ENCODE peak calls at places on chromosomes 7 and 10, in nine cellular contexts. One of them, this sample, is unnamed.
A peak's percentile ranks its signal among the peaks of the same experiment; 100 is the strongest.

GRCh38 chr10:112395809-112396530 is 22.1 kb downstream of the ACSL5 start:
- DNase-seq in A673: no peak
- DNase-seq in natural killer cell: no peak
- DNase-seq in uterus: no peak
- DNase-seq in right atrium auricular region: no peak
- DNase-seq in RWPE1: no peak
- DNase-seq in neural crest cell: no peak
- DNase-seq in fibroblast of pulmonary artery: no peak
- DNase-seq in H9: no peak
- DNase-seq in this sample: no peak

GRCh38 chr10:92993671-92994304 is 66.8 kb upstream of the CYP26C1 start:
- DNase-seq in A673: peak; percentile 59
- DNase-seq in natural killer cell: no peak
- DNase-seq in uterus: no peak
- DNase-seq in right atrium auricular region: no peak
- DNase-seq in RWPE1: no peak
- DNase-seq in neural crest cell: no peak
- DNase-seq in fibroblast of pulmonary artery: no peak
- DNase-seq in H9: no peak
- DNase-seq in this sample: no peak

GRCh38 chr10:125977206-125977605 is 80.8 kb downstream of the FANK1 start:
- DNase-seq in A673: peak; percentile 25
- DNase-seq in natural killer cell: no peak
- DNase-seq in uterus: no peak
- DNase-seq in right atrium auricular region: no peak
- DNase-seq in RWPE1: no peak
- DNase-seq in neural crest cell: no peak
- DNase-seq in fibroblast of pulmonary artery: no peak
- DNase-seq in H9: no peak
- DNase-seq in this sample: no peak

GRCh38 chr10:80506189-80506575 is 31.5 kb upstream of the SH2D4B start:
- DNase-seq in A673: no peak
- DNase-seq in natural killer cell: no peak
- DNase-seq in uterus: no peak
- DNase-seq in right atrium auricular region: no peak
- DNase-seq in RWPE1: peak; percentile 92
- DNase-seq in neural crest cell: no peak
- DNase-seq in fibroblast of pulmonary artery: peak; percentile 43
- DNase-seq in H9: no peak
- DNase-seq in this sample: no peak

GRCh38 chr10:69403519-69403918 is 13.2 kb downstream of the TACR2 start:
- DNase-seq in A673: no peak
- DNase-seq in natural killer cell: no peak
- DNase-seq in uterus: peak; percentile 82
- DNase-seq in right atrium auricular region: no peak
- DNase-seq in RWPE1: no peak
- DNase-seq in neural crest cell: no peak
- DNase-seq in fibroblast of pulmonary artery: peak; percentile 95
- DNase-seq in H9: no peak
- DNase-seq in this sample: no peak

GRCh38 chr7:36283171-36283570 is 106.5 kb upstream of the ANLN start:
- DNase-seq in A673: no peak
- DNase-seq in natural killer cell: no peak
- DNase-seq in uterus: no peak
- DNase-seq in right atrium auricular region: no peak
- DNase-seq in RWPE1: no peak
- DNase-seq in neural crest cell: no peak
- DNase-seq in fibroblast of pulmonary artery: no peak
- DNase-seq in H9: no peak
- DNase-seq in this sample: no peak

GRCh38 chr7:674454-675410 is 51.8 kb upstream of the DNAAF5 start:
- DNase-seq in A673: no peak
- DNase-seq in natural killer cell: no peak
- DNase-seq in uterus: peak; percentile 80
- DNase-seq in right atrium auricular region: no peak
- DNase-seq in RWPE1: no peak
- DNase-seq in neural crest cell: no peak
- DNase-seq in fibroblast of pulmonary artery: peak; percentile 64
- DNase-seq in H9: peak; percentile 16
- DNase-seq in this sample: no peak

GRCh38 chr7:80450621-80451308 is 61.1 kb downstream of the GNAT3 start:
- DNase-seq in A673: no peak
- DNase-seq in natural killer cell: no peak
- DNase-seq in uterus: no peak
- DNase-seq in right atrium auricular region: no peak
- DNase-seq in RWPE1: no peak
- DNase-seq in neural crest cell: no peak
- DNase-seq in fibroblast of pulmonary artery: peak; percentile 19
- DNase-seq in H9: no peak
- DNase-seq in this sample: no peak

GRCh38 chr7:66837007-66837406 is 84.0 kb upstream of the TMEM248 start:
- DNase-seq in A673: peak; percentile 52
- DNase-seq in natural killer cell: no peak
- DNase-seq in uterus: no peak
- DNase-seq in right atrium auricular region: no peak
- DNase-seq in RWPE1: no peak
- DNase-seq in neural crest cell: peak; percentile 32
- DNase-seq in fibroblast of pulmonary artery: peak; percentile 49
- DNase-seq in H9: peak; percentile 83
- DNase-seq in this sample: no peak

GRCh38 chr10:77452952-77453564 is 184.6 kb downstream of the KCNMA1 start:
- DNase-seq in A673: no peak
- DNase-seq in natural killer cell: no peak
- DNase-seq in uterus: no peak
- DNase-seq in right atrium auricular region: no peak
- DNase-seq in RWPE1: no peak
- DNase-seq in neural crest cell: no peak
- DNase-seq in fibroblast of pulmonary artery: no peak
- DNase-seq in H9: no peak
- DNase-seq in this sample: no peak

GRCh38 chr10:31032515-31033132 is 959 bp upstream of the ZNF438 start:
- DNase-seq in A673: no peak
- DNase-seq in natural killer cell: no peak
- DNase-seq in uterus: no peak
- DNase-seq in right atrium auricular region: no peak
- DNase-seq in RWPE1: no peak
- DNase-seq in neural crest cell: no peak
- DNase-seq in fibroblast of pulmonary artery: no peak
- DNase-seq in H9: no peak
- DNase-seq in this sample: no peak
- TF ChIP-seq CTCF in A673: no peak
- TF ChIP-seq CTCF in natural killer cell: no peak
- TF ChIP-seq CTCF in uterus: no peak
- TF ChIP-seq CTCF in right atrium auricular region: no peak
- TF ChIP-seq CTCF in RWPE1: no peak
- TF ChIP-seq CTCF in neural crest cell: no peak
- TF ChIP-seq CTCF in fibroblast of pulmonary artery: no peak
- TF ChIP-seq CTCF in H9: no peak
- TF ChIP-seq CTCF in this sample: no peak

GRCh38 chr7:32360127-32360526 is 130.1 kb downstream of the LSM5 start:
- DNase-seq in A673: no peak
- DNase-seq in natural killer cell: no peak
- DNase-seq in uterus: no peak
- DNase-seq in right atrium auricular region: no peak
- DNase-seq in RWPE1: no peak
- DNase-seq in neural crest cell: no peak
- DNase-seq in fibroblast of pulmonary artery: no peak
- DNase-seq in H9: no peak
- DNase-seq in this sample: no peak

DNA sequence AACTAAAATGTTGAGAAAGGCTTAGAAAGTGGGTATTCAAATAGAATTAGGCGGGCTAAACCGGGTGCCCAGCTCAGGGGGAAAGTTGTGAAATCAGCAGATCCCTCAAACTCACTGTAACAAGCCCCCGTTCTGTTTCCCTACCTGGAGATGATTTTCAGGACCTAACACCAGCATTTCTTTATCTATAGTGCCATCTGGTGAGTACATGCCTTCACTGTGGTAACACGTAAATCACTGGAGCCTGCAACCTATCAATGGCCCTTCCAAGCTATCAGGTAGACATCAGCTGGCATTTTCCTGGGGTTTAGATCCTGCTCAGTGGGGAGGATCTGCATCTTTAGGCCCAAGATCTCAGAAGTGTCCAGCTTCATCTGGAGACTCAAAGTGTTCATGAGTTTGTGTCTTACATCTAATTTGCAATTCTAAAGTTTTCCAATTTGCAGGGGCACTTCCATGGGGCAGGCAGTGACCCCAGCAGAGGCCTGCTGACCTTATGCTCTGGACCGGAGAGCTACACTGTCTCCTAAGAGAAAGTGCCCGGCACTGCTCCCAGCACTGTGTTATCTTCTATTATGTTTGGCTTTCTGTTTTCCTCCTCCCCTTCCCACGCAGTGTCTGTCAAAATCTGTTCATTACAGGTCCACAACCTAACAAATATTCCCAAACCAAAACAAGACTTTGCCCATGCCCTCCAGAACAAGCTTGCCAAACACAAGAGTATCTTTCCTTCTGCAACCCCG is 132.5 kb downstream of the LSM5 start:
- DNase-seq in A673: no peak
- DNase-seq in natural killer cell: no peak
- DNase-seq in uterus: no peak
- DNase-seq in right atrium auricular region: no peak
- DNase-seq in RWPE1: peak; percentile 60
- DNase-seq in neural crest cell: peak; percentile 1
- DNase-seq in fibroblast of pulmonary artery: no peak
- DNase-seq in H9: no peak
- DNase-seq in this sample: no peak
- TF ChIP-seq CTCF in A673: peak; percentile 15
- TF ChIP-seq CTCF in natural killer cell: no peak
- TF ChIP-seq CTCF in uterus: no peak
- TF ChIP-seq CTCF in right atrium auricular region: peak; percentile 20
- TF ChIP-seq CTCF in RWPE1: peak; percentile 35
- TF ChIP-seq CTCF in neural crest cell: peak; percentile 44
- TF ChIP-seq CTCF in fibroblast of pulmonary artery: no peak
- TF ChIP-seq CTCF in H9: peak; percentile 57
- TF ChIP-seq CTCF in this sample: peak; percentile 70

GRCh38 chr7:123748171-123748733 is 551 bp downstream of the WASL start:
- DNase-seq in A673: peak; percentile 39
- DNase-seq in natural killer cell: no peak
- DNase-seq in uterus: peak; percentile 26
- DNase-seq in right atrium auricular region: peak; percentile 63
- DNase-seq in RWPE1: peak; percentile 50
- DNase-seq in neural crest cell: peak; percentile 18
- DNase-seq in fibroblast of pulmonary artery: peak; percentile 33
- DNase-seq in H9: peak; percentile 37
- DNase-seq in this sample: no peak

GRCh38 chr7:123750389-123751230 is 1.8 kb upstream of the WASL start:
- DNase-seq in A673: no peak
- DNase-seq in natural killer cell: no peak
- DNase-seq in uterus: no peak
- DNase-seq in right atrium auricular region: no peak
- DNase-seq in RWPE1: no peak
- DNase-seq in neural crest cell: no peak
- DNase-seq in fibroblast of pulmonary artery: no peak
- DNase-seq in H9: no peak
- DNase-seq in this sample: no peak

GRCh38 chr7:123747620-123748141 is 1.1 kb downstream of the WASL start:
- DNase-seq in A673: peak; percentile 71
- DNase-seq in natural killer cell: peak; percentile 16
- DNase-seq in uterus: peak; percentile 28
- DNase-seq in right atrium auricular region: peak; percentile 63
- DNase-seq in RWPE1: peak; percentile 82
- DNase-seq in neural crest cell: peak; percentile 31
- DNase-seq in fibroblast of pulmonary artery: peak; percentile 82
- DNase-seq in H9: peak; percentile 79
- DNase-seq in this sample: no peak

GRCh38 chr7:123749537-123749857 is 694 bp upstream of the WASL start:
- DNase-seq in A673: no peak
- DNase-seq in natural killer cell: no peak
- DNase-seq in uterus: no peak
- DNase-seq in right atrium auricular region: peak; percentile 71
- DNase-seq in RWPE1: peak; percentile 64
- DNase-seq in neural crest cell: no peak
- DNase-seq in fibroblast of pulmonary artery: peak; percentile 78
- DNase-seq in H9: no peak
- DNase-seq in this sample: no peak

GRCh38 chr7:123748734-123749536 is at the start of gene WASL:
- DNase-seq in A673: peak; percentile 95
- DNase-seq in natural killer cell: peak; percentile 86
- DNase-seq in uterus: peak; percentile 90
- DNase-seq in right atrium auricular region: peak; percentile 91
- DNase-seq in RWPE1: peak; percentile 87
- DNase-seq in neural crest cell: peak; percentile 95
- DNase-seq in fibroblast of pulmonary artery: peak; percentile 92
- DNase-seq in H9: peak; percentile 92
- DNase-seq in this sample: peak; percentile 65
- TF ChIP-seq CTCF in A673: no peak
- TF ChIP-seq CTCF in natural killer cell: no peak
- TF ChIP-seq CTCF in uterus: no peak
- TF ChIP-seq CTCF in right atrium auricular region: peak; percentile 46
- TF ChIP-seq CTCF in RWPE1: no peak
- TF ChIP-seq CTCF in neural crest cell: no peak
- TF ChIP-seq CTCF in fibroblast of pulmonary artery: no peak
- TF ChIP-seq CTCF in H9: no peak
- TF ChIP-seq CTCF in this sample: no peak

GRCh38 chr7:141675431-141676210 is 26.3 kb downstream of the DENND11 start:
- DNase-seq in A673: no peak
- DNase-seq in natural killer cell: no peak
- DNase-seq in uterus: no peak
- DNase-seq in right atrium auricular region: no peak
- DNase-seq in RWPE1: no peak
- DNase-seq in neural crest cell: no peak
- DNase-seq in fibroblast of pulmonary artery: no peak
- DNase-seq in H9: no peak
- DNase-seq in this sample: no peak

GRCh38 chr7:141676618-141677017 is 25.3 kb downstream of the DENND11 start:
- DNase-seq in A673: no peak
- DNase-seq in natural killer cell: no peak
- DNase-seq in uterus: no peak
- DNase-seq in right atrium auricular region: no peak
- DNase-seq in RWPE1: peak; percentile 23
- DNase-seq in neural crest cell: no peak
- DNase-seq in fibroblast of pulmonary artery: peak; percentile 70
- DNase-seq in H9: no peak
- DNase-seq in this sample: no peak

GRCh38 chr7:141671705-141672496 is 30.1 kb downstream of the DENND11 start:
- DNase-seq in A673: no peak
- DNase-seq in natural killer cell: no peak
- DNase-seq in uterus: no peak
- DNase-seq in right atrium auricular region: no peak
- DNase-seq in RWPE1: no peak
- DNase-seq in neural crest cell: no peak
- DNase-seq in fibroblast of pulmonary artery: peak; percentile 14
- DNase-seq in H9: no peak
- DNase-seq in this sample: no peak

GRCh38 chr7:141674201-141674671 is 27.7 kb downstream of the DENND11 start:
- DNase-seq in A673: no peak
- DNase-seq in natural killer cell: no peak
- DNase-seq in uterus: no peak
- DNase-seq in right atrium auricular region: no peak
- DNase-seq in RWPE1: peak; percentile 62
- DNase-seq in neural crest cell: peak; percentile 28
- DNase-seq in fibroblast of pulmonary artery: peak; percentile 93
- DNase-seq in H9: peak; percentile 55
- DNase-seq in this sample: no peak

DNA sequence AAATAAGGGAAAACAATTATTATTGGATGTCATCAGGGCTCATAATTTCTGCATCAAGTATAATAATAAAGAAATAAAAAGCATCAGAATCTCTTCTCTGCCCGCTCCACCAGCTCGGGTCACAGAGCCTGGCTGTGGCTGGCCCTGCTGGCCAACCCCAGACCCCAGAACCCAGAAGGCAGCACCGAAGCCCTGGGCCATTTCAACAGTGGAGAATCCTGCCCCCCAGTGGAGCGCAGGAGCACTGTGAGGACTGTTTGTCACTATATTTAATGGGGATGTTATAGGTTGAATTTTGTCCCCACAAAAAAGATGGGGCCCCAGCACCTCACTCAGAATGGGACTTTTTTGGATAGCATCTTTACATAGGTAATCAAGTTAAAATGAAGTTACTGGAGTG is 27.3 kb downstream of the DENND11 start:
- DNase-seq in A673: no peak
- DNase-seq in natural killer cell: no peak
- DNase-seq in uterus: no peak
- DNase-seq in right atrium auricular region: no peak
- DNase-seq in RWPE1: no peak
- DNase-seq in neural crest cell: peak; percentile 34
- DNase-seq in fibroblast of pulmonary artery: no peak
- DNase-seq in H9: peak; percentile 82
- DNase-seq in this sample: no peak
- TF ChIP-seq CTCF in A673: peak; percentile 55
- TF ChIP-seq CTCF in natural killer cell: peak; percentile 27
- TF ChIP-seq CTCF in uterus: no peak
- TF ChIP-seq CTCF in right atrium auricular region: peak; percentile 51
- TF ChIP-seq CTCF in RWPE1: no peak
- TF ChIP-seq CTCF in neural crest cell: peak; percentile 63
- TF ChIP-seq CTCF in fibroblast of pulmonary artery: peak; percentile 39
- TF ChIP-seq CTCF in H9: peak; percentile 88
- TF ChIP-seq CTCF in this sample: peak; percentile 16

This sample was measured in D721Med.